ENCODE peak calls at places on chromosomes 5 and 9, in seven cellular contexts. S is A549, Z is ovary, W is sigmoid colon, F is H1, E is K562, V is SK-N-SH. Y is an unnamed sample.

GRCh38 chr9:131727184-131727785 is 12.6 kb downstream of the RAPGEF1 start:
- DNase-seq in F (no peak), Z (no peak), V (no peak), E (no peak), W (peak), S (no peak), Y (no peak)

GRCh38 chr9:93669116-93669957 is 93.0 kb downstream of the PHF2 start:
- DNase-seq in W (peak), E (no peak), V (no peak), F (no peak), Z (peak), S (no peak), Y (peak)

GRCh38 chr5:91229031-91229623 is 154.0 kb downstream of the ARRDC3 start:
- DNase-seq in Z (no peak), F (no peak), S (no peak), W (no peak), V (no peak), E (no peak), Y (no peak)

GRCh38 chr5:36623832-36624231 is 17.4 kb downstream of the SLC1A3 start:
- DNase-seq in V (no peak), E (no peak), F (no peak), Z (no peak), W (no peak), S (no peak), Y (no peak)

GRCh38 chr5:143514915-143515314 is 111.4 kb upstream of the NR3C1 start:
- DNase-seq in W (no peak), V (no peak), F (no peak), Z (no peak), E (no peak), S (no peak), Y (no peak)

GRCh38 chr9:81822263-81822865 is 105.9 kb upstream of the SPATA31D4 start:
- DNase-seq in Z (no peak), V (no peak), S (no peak), E (no peak), W (no peak), F (no peak), Y (no peak)

GRCh38 chr5:154408806-154409205 is 37.0 kb upstream of the SAP30L start:
- DNase-seq in Z (no peak), E (no peak), V (no peak), W (peak), S (no peak), F (no peak), Y (no peak)

GRCh38 chr5:78627766-78628165 is 20.8 kb downstream of the LHFPL2 start:
- DNase-seq in V (peak), S (no peak), W (no peak), Z (no peak), E (no peak), F (no peak), Y (no peak)

GRCh38 chr9:70588381-70588780 is 173.9 kb upstream of the KLF9 start:
- DNase-seq in E (no peak), S (no peak), F (no peak), V (no peak), W (no peak), Z (no peak), Y (no peak)

GRCh38 chr9:111759762-111760639 is 34.7 kb downstream of the SHOC1 start:
- DNase-seq in E (peak), W (no peak), Z (no peak), F (no peak), V (peak), S (peak), Y (peak)

GRCh38 chr5:405421-405820 is 37.6 kb upstream of the EXOC3 start:
- DNase-seq in F (no peak), W (peak), E (no peak), V (peak), S (no peak), Z (no peak), Y (no peak)

GRCh38 chr5:135053278-135053677 is 19.2 kb upstream of the PITX1 start:
- DNase-seq in W (no peak), E (no peak), S (no peak), V (no peak), F (no peak), Z (no peak), Y (no peak)

GRCh38 chr5:669111-669841 is 23.9 kb downstream of the TPPP start:
- DNase-seq in W (peak), S (no peak), Z (no peak), F (no peak), V (peak), E (peak), Y (peak)

GRCh38 chr5:7926296-7926695 is 57.3 kb downstream of the MTRR start:
- DNase-seq in Z (no peak), S (no peak), F (no peak), E (no peak), W (no peak), V (no peak), Y (no peak)

GRCh38 chr9:13596383-13596970 is 317.0 kb upstream of the MPDZ start:
- DNase-seq in F (peak), Z (no peak), V (no peak), W (no peak), S (no peak), E (no peak), Y (no peak)

GRCh38 chr9:129486496-129487306 is 134.2 kb downstream of the C9orf50 start:
- DNase-seq in W (peak), Z (peak), F (no peak), E (no peak), S (peak), V (peak), Y (peak)

GRCh38 chr5:35538198-35538931 is 79.3 kb upstream of the SPEF2 start:
- DNase-seq in Z (no peak), W (no peak), V (no peak), F (no peak), E (no peak), S (no peak), Y (no peak)

GRCh38 chr9:93302586-93303257 is 118.8 kb downstream of the WNK2 start:
- DNase-seq in Z (peak), W (peak), F (no peak), V (peak), S (peak), E (peak), Y (peak)

GRCh38 chr5:72115277-72115676 is 8.0 kb downstream of the MAP1B start:
- DNase-seq in E (no peak), S (no peak), Z (no peak), V (no peak), W (no peak), F (no peak), Y (no peak)

GRCh38 chr9:75909776-75910175 is 19.3 kb downstream of the PCSK5 start:
- DNase-seq in S (peak), W (no peak), E (no peak), V (no peak), Z (no peak), F (no peak), Y (no peak)

GRCh38 chr5:131747180-131748105 is 49.4 kb downstream of the FNIP1 start:
- DNase-seq in V (no peak), Z (no peak), S (no peak), W (no peak), F (no peak), E (peak), Y (no peak)

GRCh38 chr5:62100201-62100600 is 205.8 kb upstream of the KIF2A start:
- DNase-seq in E (no peak), S (no peak), Z (no peak), F (no peak), W (no peak), V (no peak), Y (no peak)

GRCh38 chr5:102910240-102911226 is 155.4 kb downstream of the PAM start:
- DNase-seq in E (no peak), F (no peak), Z (no peak), S (peak), V (no peak), W (no peak), Y (no peak)

GRCh38 chr5:66869347-66869746 is 273.2 kb downstream of the MAST4 start:
- DNase-seq in V (no peak), Z (no peak), S (no peak), E (no peak), W (no peak), F (no peak), Y (no peak)

GRCh38 chr5:71528206-71528605 is 58.9 kb upstream of the MCCC2 start:
- DNase-seq in V (no peak), W (no peak), F (no peak), S (no peak), Z (no peak), E (no peak), Y (no peak)

GRCh38 chr9:15306068-15306756 is 804 bp downstream of the TTC39B start:
- DNase-seq in E (no peak), S (peak), Z (peak), W (peak), F (peak), V (peak), Y (peak)

GRCh38 chr9:86434039-86434726 is 80.0 kb upstream of the TUT7 start:
- DNase-seq in S (peak), E (peak), V (peak), F (no peak), Z (peak), W (peak), Y (no peak)

GRCh38 chr9:87657190-87657589 is 68.7 kb upstream of the CTSL start:
- DNase-seq in S (peak), W (no peak), V (no peak), F (no peak), Z (no peak), E (no peak), Y (no peak)

GRCh38 chr9:115146581-115147021 is 28.6 kb upstream of the TNC start:
- DNase-seq in F (no peak), W (peak), Z (no peak), E (no peak), V (no peak), S (peak), Y (no peak)

GRCh38 chr5:33231935-33232334 is 208.8 kb upstream of the TARS1 start:
- DNase-seq in V (no peak), S (no peak), E (no peak), Z (no peak), F (no peak), W (no peak), Y (no peak)

DNA sequence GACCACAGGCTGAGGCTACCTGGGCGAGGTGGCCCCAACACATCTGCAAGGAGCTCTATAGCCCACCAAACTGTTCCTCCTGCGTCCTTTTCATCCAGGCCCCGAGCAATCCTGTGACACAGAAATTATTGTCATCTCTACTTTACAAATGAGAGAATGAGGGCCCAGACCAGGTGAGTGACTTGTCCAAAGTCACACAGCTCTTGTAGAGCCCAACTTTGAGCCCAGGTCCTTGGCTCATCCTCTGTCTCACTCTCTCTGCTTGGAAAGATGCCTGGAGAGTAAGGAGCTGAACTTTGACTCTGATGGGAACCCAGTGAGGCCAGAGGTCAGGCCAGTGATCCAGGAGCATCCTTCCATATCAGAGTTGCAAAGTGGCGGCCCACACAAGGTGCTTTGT is 39.6 kb downstream of the STC2 start:
- DNase-seq in S (no peak), F (no peak), V (no peak), Z (no peak), E (no peak), W (no peak), Y (no peak)
- TF ChIP-seq EP300 in S (no peak), F (no peak), V (no peak), Z (no peak), E (no peak), W (no peak), Y (no peak)

GRCh38 chr9:135010363-135010860 is 77.1 kb upstream of the OLFM1 start:
- DNase-seq in F (no peak), Z (no peak), V (no peak), E (no peak), W (no peak), S (no peak), Y (no peak)
- TF ChIP-seq EP300 in F (no peak), Z (no peak), V (no peak), E (no peak), W (no peak), S (no peak), Y (no peak)

GRCh38 chr9:21679432-21679831 is 123.0 kb upstream of the MTAP start:
- DNase-seq in W (no peak), S (peak), F (no peak), Z (no peak), E (no peak), V (no peak), Y (no peak)

GRCh38 chr9:21677387-21677786 is 125.0 kb upstream of the MTAP start:
- DNase-seq in Z (no peak), E (no peak), W (no peak), F (no peak), S (no peak), V (no peak), Y (no peak)

GRCh38 chr9:21680590-21680989 is 121.8 kb upstream of the MTAP start:
- DNase-seq in V (no peak), E (no peak), F (no peak), Z (no peak), S (peak), W (no peak), Y (no peak)

GRCh38 chr9:21674894-21675293 is 127.5 kb upstream of the MTAP start:
- DNase-seq in W (no peak), Z (no peak), V (no peak), F (no peak), S (no peak), E (no peak), Y (no peak)

DNA sequence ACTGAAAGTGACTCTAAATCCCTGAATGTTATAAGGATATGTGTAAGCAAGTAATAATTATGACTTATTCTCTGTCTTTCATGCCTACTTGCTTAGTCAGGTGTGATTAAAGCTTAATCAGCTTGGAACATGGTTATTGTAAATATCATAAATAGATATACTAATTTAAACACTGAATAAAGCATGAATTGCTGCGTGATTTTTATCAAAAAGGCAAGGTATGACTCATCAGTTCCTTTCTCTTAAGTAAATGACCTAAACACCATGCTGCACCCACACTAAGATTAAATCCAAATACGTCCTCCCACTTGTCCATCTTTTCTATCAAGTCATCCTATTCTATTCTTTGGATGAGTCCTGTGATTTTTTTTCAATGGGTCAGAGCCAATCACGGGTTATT is 124.6 kb upstream of the MTAP start:
- DNase-seq in E (no peak), S (peak), V (no peak), W (no peak), Z (no peak), F (no peak), Y (no peak)
- TF ChIP-seq EP300 in E (no peak), S (peak), V (no peak), W (no peak), Z (no peak), F (no peak), Y (no peak)

GRCh38 chr5:157858527-157859226 is at the start of gene CLINT1:
- DNase-seq in Z (peak), E (peak), W (peak), V (peak), F (peak), S (peak), Y (peak)
- TF ChIP-seq EP300 in Z (no peak), E (no peak), W (no peak), V (no peak), F (peak), S (no peak), Y (no peak)

DNA sequence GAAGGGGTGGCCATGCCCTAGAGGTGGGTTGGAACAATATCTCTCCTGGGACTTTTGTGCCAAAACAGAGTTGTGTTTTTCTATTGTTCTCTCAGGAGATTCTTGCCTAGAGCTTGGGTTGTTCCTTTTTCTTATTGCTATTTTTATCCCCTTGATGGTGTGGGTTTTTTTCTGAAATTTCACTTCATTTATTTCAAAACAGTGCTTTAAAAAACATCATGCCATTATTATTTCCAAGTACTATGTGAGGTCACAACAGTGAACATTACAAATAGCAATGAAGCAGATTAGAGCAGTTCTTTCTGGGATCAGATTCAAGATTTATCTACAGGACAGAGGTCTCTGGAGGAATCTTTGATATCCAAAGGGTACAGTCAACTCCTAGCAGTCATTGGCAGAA is 76.6 kb downstream of the ACTBL2 start:
- DNase-seq in Z (no peak), S (no peak), F (no peak), E (no peak), V (no peak), W (no peak), Y (no peak)
- TF ChIP-seq EP300 in Z (no peak), S (no peak), F (no peak), E (no peak), V (no peak), W (no peak), Y (no peak)

GRCh38 chr9:11868795-11869194 is 824.4 kb upstream of the TYRP1 start:
- DNase-seq in S (no peak), E (no peak), F (no peak), Z (no peak), W (no peak), V (no peak), Y (no peak)

GRCh38 chr9:11874414-11874813 is 818.8 kb upstream of the TYRP1 start:
- DNase-seq in V (no peak), W (no peak), E (no peak), Z (no peak), F (no peak), S (no peak), Y (no peak)

DNA sequence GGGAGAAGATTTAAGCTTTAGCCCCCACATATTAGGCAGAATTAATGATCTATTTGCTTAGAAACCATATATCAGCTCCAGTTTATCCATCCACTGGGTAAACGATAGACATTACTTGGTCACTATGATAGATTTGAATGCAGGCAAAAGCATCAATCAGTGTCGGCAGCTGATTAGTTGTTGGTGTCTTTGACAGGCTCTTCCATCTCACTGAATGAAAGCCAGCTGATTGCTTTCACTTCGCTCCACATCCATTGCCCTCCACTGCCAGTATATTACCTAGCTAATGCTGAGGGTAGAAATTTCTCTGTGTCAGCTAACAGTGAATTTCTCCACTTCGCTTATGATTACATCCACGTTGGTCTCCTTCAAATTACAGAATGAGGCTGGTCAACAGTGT is 821.4 kb upstream of the TYRP1 start:
- DNase-seq in F (no peak), W (no peak), E (no peak), V (no peak), S (no peak), Z (no peak), Y (no peak)
- TF ChIP-seq EP300 in F (no peak), W (no peak), E (no peak), V (no peak), S (no peak), Z (no peak), Y (no peak)

DNA sequence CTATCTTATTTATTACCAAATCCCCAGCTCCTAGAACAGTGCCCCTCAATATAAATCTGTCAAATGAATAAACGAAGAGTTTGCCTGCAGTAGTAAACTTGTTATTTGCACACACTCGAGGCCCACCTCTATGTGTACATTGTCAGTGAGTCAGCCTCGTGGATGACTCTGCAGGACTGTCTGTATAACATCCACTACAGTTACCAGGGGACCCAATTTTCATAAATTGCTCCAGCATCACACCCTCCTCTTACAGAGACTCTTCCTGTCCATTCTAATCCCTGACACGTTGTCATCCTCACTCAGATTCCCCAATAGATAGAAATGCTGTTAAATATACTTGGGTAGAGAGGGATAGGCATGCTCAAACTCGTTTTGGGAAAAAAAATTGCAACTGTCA is 478.5 kb downstream of the RAB3C start:
- DNase-seq in F (no peak), Z (no peak), S (peak), E (no peak), V (no peak), W (no peak), Y (no peak)
- TF ChIP-seq EP300 in F (no peak), Z (no peak), S (peak), E (no peak), V (no peak), W (no peak), Y (no peak)

GRCh38 chr5:96121362-96121761 is 159.7 kb upstream of the ELL2 start:
- DNase-seq in F (no peak), W (no peak), Z (no peak), E (no peak), S (no peak), V (no peak), Y (peak)

GRCh38 chr5:96114736-96115466 is 153.2 kb upstream of the ELL2 start:
- DNase-seq in W (no peak), E (no peak), F (no peak), Z (no peak), S (no peak), V (no peak), Y (no peak)

GRCh38 chr5:96120120-96120519 is 158.5 kb upstream of the ELL2 start:
- DNase-seq in S (no peak), V (no peak), E (no peak), Z (no peak), F (no peak), W (no peak), Y (no peak)

GRCh38 chr5:96115467-96115812 is 153.8 kb upstream of the ELL2 start:
- DNase-seq in Z (no peak), E (no peak), S (no peak), V (no peak), W (no peak), F (no peak), Y (no peak)

GRCh38 chr5:96117863-96118651 is 156.4 kb upstream of the ELL2 start:
- DNase-seq in E (no peak), F (no peak), Z (no peak), V (no peak), S (peak), W (no peak), Y (peak)
- TF ChIP-seq EP300 in E (no peak), F (no peak), Z (no peak), V (peak), S (no peak), W (no peak), Y (no peak)

GRCh38 chr9:122923947-122924346 is 7.4 kb downstream of the ZBTB26 start:
- DNase-seq in W (no peak), S (no peak), F (no peak), V (no peak), Z (no peak), E (no peak), Y (no peak)

GRCh38 chr9:122930541-122930932 is 775 bp downstream of the ZBTB26 start:
- DNase-seq in F (no peak), S (no peak), Z (no peak), W (no peak), E (no peak), V (no peak), Y (no peak)

GRCh38 chr9:122930933-122931850 is at the start of gene ZBTB26:
- DNase-seq in E (peak), V (peak), W (peak), S (peak), F (peak), Z (peak), Y (peak)

GRCh38 chr9:122931851-122932199 is 513 bp upstream of the ZBTB26 start:
- DNase-seq in Z (no peak), S (no peak), W (no peak), F (no peak), E (no peak), V (no peak), Y (no peak)

GRCh38 chr9:122929803-122930354 is 1.4 kb downstream of the ZBTB26 start:
- DNase-seq in V (no peak), E (no peak), F (no peak), Z (no peak), S (no peak), W (no peak), Y (no peak)
- TF ChIP-seq EP300 in V (no peak), E (no peak), F (no peak), Z (no peak), S (no peak), W (no peak), Y (no peak)

Y was measured in stomach.